ENCODE peak calls at places on chromosomes 7 and 10, in six cellular contexts. R, Z, P, K, J and L are unnamed samples. For H3K36me3, the result is how much of the 10 kb centered on the place peaks cover.

GRCh38 chr7:70306173-70306572 is 707.9 kb downstream of the AUTS2 start:
- DNase-seq in J (no peak), K (no peak), R (no peak), P (no peak), Z (no peak), L (no peak)

GRCh38 chr7:140656548-140657515 is 15.9 kb upstream of the ADCK2 start:
- DNase-seq in P (no peak), J (no peak), K (peak), R (no peak), Z (no peak), L (peak)

GRCh38 chr10:119642556-119643111 is 8.5 kb upstream of the BAG3 start:
- DNase-seq in Z (no peak), P (no peak), K (no peak), J (no peak), R (no peak), L (no peak)

GRCh38 chr10:102009801-102010425 is 46.1 kb downstream of the ARMH3 start:
- DNase-seq in Z (peak), P (no peak), K (peak), J (peak), R (no peak), L (no peak)

GRCh38 chr7:96287168-96287567 is 34.7 kb downstream of the SLC25A13 start:
- DNase-seq in R (no peak), P (no peak), K (no peak), Z (no peak), J (no peak), L (no peak)

GRCh38 chr10:70843776-70844489 is 28.2 kb downstream of the SGPL1 start:
- DNase-seq in Z (no peak), P (no peak), J (no peak), R (no peak), K (no peak), L (no peak)

GRCh38 chr7:56097700-56098099 is 4.9 kb upstream of the PHKG1 start:
- DNase-seq in K (peak), J (no peak), R (no peak), P (peak), Z (no peak), L (no peak)

GRCh38 chr10:22620140-22620857 is 94.1 kb downstream of the PIP4K2A start:
- DNase-seq in R (peak), K (peak), P (no peak), Z (no peak), J (peak), L (peak)

GRCh38 chr7:87263537-87263936 is 44.0 kb upstream of the TMEM243 start:
- DNase-seq in Z (no peak), R (no peak), K (no peak), P (no peak), J (no peak), L (no peak)

GRCh38 chr7:31646969-31647368 is 40.0 kb upstream of the PPP1R17 start:
- DNase-seq in K (no peak), R (no peak), P (no peak), J (no peak), Z (no peak), L (no peak)

GRCh38 chr10:120586471-120586872 is 129.4 kb downstream of the PLPP4 start:
- DNase-seq in K (peak), Z (no peak), R (no peak), J (no peak), P (no peak), L (no peak)

GRCh38 chr7:48035967-48036478 is 680 bp downstream of the C7orf57 start:
- DNase-seq in P (peak), K (peak), J (no peak), Z (peak), R (peak), L (peak)

GRCh38 chr7:42247301-42247700 is 10.3 kb upstream of the GLI3 start:
- DNase-seq in K (peak), R (no peak), P (no peak), J (no peak), Z (no peak), L (no peak)

GRCh38 chr10:2111936-2112335 is 374.6 kb upstream of the ADARB2 start:
- DNase-seq in K (peak), R (no peak), Z (no peak), P (no peak), J (peak), L (no peak)

GRCh38 chr10:31404640-31405039 is 85.6 kb downstream of the ZEB1 start:
- DNase-seq in Z (no peak), J (no peak), R (no peak), K (peak), P (no peak), L (no peak)

GRCh38 chr10:73876971-73877370 is 2.6 kb upstream of the CAMK2G start:
- DNase-seq in P (no peak), R (no peak), Z (no peak), K (peak), J (no peak), L (no peak)

GRCh38 chr7:1264345-1265280 is 31.9 kb downstream of the UNCX start:
- DNase-seq in J (no peak), K (no peak), Z (no peak), P (peak), R (no peak), L (peak)

GRCh38 chr10:26566525-26567348 is 128.6 kb downstream of the APBB1IP start:
- DNase-seq in P (no peak), Z (peak), J (no peak), R (no peak), K (no peak), L (no peak)

GRCh38 chr10:69497235-69497561 is 45.9 kb downstream of the TSPAN15 start:
- DNase-seq in Z (no peak), J (no peak), R (no peak), P (no peak), K (no peak), L (peak)

GRCh38 chr10:84193846-84194423 is 402 bp upstream of the CDHR1 start:
- DNase-seq in R (no peak), K (no peak), Z (no peak), J (no peak), P (no peak), L (no peak)

GRCh38 chr10:77841711-77842375 is 84.7 kb downstream of the DLG5 start:
- DNase-seq in K (no peak), P (no peak), R (no peak), Z (no peak), J (no peak), L (no peak)

GRCh38 chr10:47299989-47300931 is at the start of gene GDF10:
- DNase-seq in K (no peak), Z (peak), R (no peak), J (no peak), P (peak), L (no peak)

GRCh38 chr7:644381-645305 is 81.9 kb upstream of the DNAAF5 start:
- DNase-seq in Z (no peak), R (no peak), P (no peak), K (peak), J (no peak), L (no peak)

GRCh38 chr7:75776295-75776971 is 4.4 kb upstream of the CCL26 start:
- DNase-seq in Z (no peak), J (peak), K (peak), R (no peak), P (no peak), L (no peak)

GRCh38 chr10:43229208-43230061 is 37.4 kb downstream of the RASGEF1A start:
- DNase-seq in P (peak), R (no peak), J (no peak), Z (peak), K (no peak), L (peak)

GRCh38 chr10:80429521-80429966 is 21.2 kb downstream of the PRXL2A start:
- DNase-seq in K (no peak), R (no peak), Z (no peak), P (no peak), J (no peak), L (peak)
- H3K36me3 ChIP-seq in K (under half), R (under half), Z (under half), P (under half), J (under half), L (under half)

GRCh38 chr7:66844552-66845381 is 76.3 kb upstream of the TMEM248 start:
- DNase-seq in R (peak), J (peak), P (peak), Z (peak), K (peak), L (peak)
- TF ChIP-seq CTCF in R (peak), J (no peak), P (peak), Z (peak), K (peak), L (peak)

DNA sequence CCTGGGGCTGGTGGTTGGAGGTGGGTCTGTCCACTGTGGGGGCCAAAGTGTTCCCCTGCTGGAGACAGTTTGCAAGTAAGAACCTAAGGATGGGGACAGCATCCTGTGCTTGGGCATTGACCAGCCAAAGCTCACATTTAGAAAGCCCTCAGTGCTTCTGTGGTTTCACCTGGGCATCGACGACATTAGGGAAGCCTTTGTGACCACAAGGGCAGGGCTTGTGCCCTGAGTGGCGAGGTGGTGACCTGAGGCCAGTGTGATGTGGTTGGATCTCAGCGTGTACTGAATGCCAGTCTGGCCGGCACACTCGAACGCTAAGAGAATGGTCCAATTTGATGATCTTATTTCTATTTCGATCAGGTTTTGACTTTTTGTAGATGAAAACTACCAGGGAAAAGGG is 32.1 kb upstream of the SH2B2 start:
- DNase-seq in J (no peak), R (no peak), P (peak), K (no peak), Z (no peak), L (no peak)
- H3K27ac ChIP-seq in J (no peak), R (no peak), P (no peak), K (no peak), Z (no peak), L (no peak)

GRCh38 chr7:118420888-118421287 is 196.4 kb downstream of the ANKRD7 start:
- DNase-seq in R (no peak), J (no peak), P (no peak), K (no peak), Z (no peak), L (no peak)

DNA sequence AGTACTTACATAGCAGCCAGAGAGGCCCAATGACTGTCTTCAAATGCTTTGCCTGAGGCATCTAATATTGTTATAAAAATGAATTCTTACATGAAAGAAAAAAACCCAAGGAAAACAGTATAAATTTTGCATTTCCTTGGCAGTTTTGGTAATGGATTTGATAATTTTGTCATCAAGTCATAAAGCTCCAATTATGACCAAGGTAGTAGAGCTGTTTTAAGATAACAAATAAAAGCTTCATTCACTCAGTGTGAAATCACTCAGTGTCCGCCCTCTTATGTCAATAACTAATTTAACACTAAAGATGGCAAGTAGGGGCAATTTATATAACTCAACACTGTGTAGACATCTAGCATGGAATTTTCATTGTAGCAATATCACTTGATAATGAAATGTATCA is 193.9 kb downstream of the ANKRD7 start:
- DNase-seq in Z (no peak), J (no peak), P (no peak), R (no peak), K (no peak), L (no peak)
- H3K36me3 ChIP-seq in Z (under half), J (under half), P (under half), R (under half), K (under half), L (under half)

GRCh38 chr7:108246227-108246837 is 116.2 kb upstream of the LAMB4 start:
- DNase-seq in Z (peak), P (no peak), J (peak), R (no peak), K (peak), L (no peak)
- TF ChIP-seq CTCF in Z (no peak), P (no peak), J (no peak), R (no peak), K (peak), L (no peak)

DNA sequence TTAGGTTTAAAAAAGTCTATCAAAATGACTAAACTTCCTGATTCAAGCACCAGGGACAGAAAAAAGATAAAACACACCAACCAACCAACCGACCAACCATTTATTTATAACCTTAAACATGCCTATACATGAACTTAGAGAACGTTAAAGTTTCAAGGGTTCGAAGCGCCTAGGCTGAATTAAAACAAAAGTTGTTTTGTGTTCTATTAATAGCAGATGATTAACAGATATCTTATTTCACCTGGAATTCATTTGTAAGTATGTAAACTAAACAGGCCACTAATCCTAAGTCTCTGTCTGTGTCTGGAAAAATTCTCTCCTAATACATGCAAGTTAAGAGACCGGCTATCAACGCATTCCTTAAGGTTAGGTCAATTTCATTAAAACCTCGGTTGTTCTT is 1.4 kb downstream of the BAIAP2L1 start:
- DNase-seq in Z (peak), P (no peak), R (no peak), K (no peak), J (no peak), L (no peak)
- H3K27ac ChIP-seq in Z (no peak), P (no peak), R (no peak), K (peak), J (peak), L (peak)

DNA sequence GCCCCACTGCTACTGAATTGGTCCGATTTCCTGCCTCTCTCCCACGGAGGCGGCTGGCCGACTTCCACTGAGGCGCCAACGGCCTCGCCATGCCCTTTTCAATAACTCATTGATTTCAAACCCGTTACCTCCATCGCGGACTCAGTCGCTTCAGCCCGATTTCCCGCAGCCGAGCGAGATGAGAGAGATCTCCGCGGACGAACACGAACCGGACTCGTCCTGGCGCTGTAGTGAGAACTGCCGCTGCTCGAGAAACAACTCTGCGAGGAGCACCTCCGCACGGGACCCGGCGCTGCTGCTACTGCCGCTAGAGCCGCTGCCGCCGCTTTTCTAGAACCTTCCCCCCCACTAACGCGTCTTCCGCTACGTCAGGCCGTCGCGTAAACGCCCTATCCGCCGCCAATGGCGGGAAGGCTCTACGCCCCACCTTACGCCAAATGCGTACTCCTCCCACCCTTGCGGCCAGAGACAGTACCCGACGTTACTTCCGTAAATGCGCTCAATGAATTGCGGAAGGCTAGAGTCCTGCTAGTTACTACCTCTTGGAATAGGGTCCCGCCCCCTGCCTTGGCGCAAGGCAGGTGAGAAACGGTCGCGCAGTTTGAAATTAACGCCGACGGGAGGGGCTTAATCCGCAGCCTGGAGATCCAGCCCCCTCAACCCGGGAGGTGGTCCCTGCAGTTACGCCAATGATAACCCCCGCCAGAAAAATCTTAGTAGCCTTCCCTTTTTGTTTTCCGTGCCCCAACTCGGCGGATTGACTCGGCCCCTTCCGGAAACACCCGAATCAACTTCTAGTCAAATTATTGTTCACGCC is at the start of gene HNRNPA2B1:
- DNase-seq in K (peak), J (peak), Z (peak), R (peak), P (peak), L (peak)
- H3K36me3 ChIP-seq in K (under half), J (half or more), Z (under half), R (under half), P (under half), L (under half)